ENCODE peak calls at places on chromosomes 13 and 19, in eight cellular contexts. B is activated naive CD8-positive, alpha-beta T cell treated with anti-CD3 and anti-CD28 coated beads, Interleukin-2, amount 50 U/mL, for 16 hours; Z is stimulated activated CD8-positive, alpha-beta memory T cell treated with anti-CD3 and anti-CD28 coated beads, Interleukin-12 subunit alpha, Interleukin-12 subunit beta, amount 100 ng/mL, for 4 hours; L is hepatic stellate cell; W is CD8-positive, alpha-beta T cell; M is AML-193; R is fibroblast of lung; T is bronchial epithelial cell. V is an unnamed sample.
A peak's percentile ranks its signal among the peaks of the same experiment; 100 is the strongest.

GRCh38 chr19:44943801-44944249 is 1.8 kb downstream of the APOC4 start:
- DNase-seq in B (no peak), Z (no peak), L (no peak), W (no peak), M (peak; percentile 85), R (no peak), T (no peak), V (peak; percentile 72)

GRCh38 chr13:19794552-19795143 is 11.9 kb upstream of the PSPC1 start:
- DNase-seq in B (no peak), Z (no peak), L (no peak), W (no peak), M (no peak), R (no peak), T (peak; percentile 91), V (no peak)

GRCh38 chr13:25632166-25632888 is 260.6 kb downstream of the ATP8A2 start:
- DNase-seq in B (no peak), Z (no peak), L (no peak), W (no peak), M (no peak), R (no peak), T (no peak), V (no peak)

GRCh38 chr13:91101436-91101835 is 246.1 kb upstream of the MIR17HG start:
- DNase-seq in B (no peak), Z (no peak), L (no peak), W (no peak), M (no peak), R (no peak), T (no peak), V (no peak)

GRCh38 chr13:49524740-49525501 is 29.2 kb downstream of the PHF11 start:
- DNase-seq in B (no peak), Z (no peak), L (no peak), W (no peak), M (no peak), R (no peak), T (peak; percentile 10), V (no peak)

GRCh38 chr13:38849316-38849715 is 141.3 kb downstream of the STOML3 start:
- DNase-seq in B (no peak), Z (no peak), L (no peak), W (no peak), M (no peak), R (no peak), T (peak; percentile 59), V (no peak)

GRCh38 chr19:2933490-2933910 is 11.3 kb downstream of the ZNF77 start:
- DNase-seq in B (no peak), Z (no peak), L (no peak), W (no peak), M (no peak), R (no peak), T (no peak), V (no peak)

GRCh38 chr13:112968380-112968909 is 569 bp upstream of the MCF2L start:
- DNase-seq in B (no peak), Z (peak; percentile 10), L (no peak), W (peak; percentile 19), M (no peak), R (no peak), T (no peak), V (peak; percentile 42)

GRCh38 chr19:17202249-17202648 is 12.9 kb upstream of the USE1 start:
- DNase-seq in B (no peak), Z (no peak), L (no peak), W (no peak), M (no peak), R (no peak), T (peak; percentile 46), V (no peak)

GRCh38 chr13:112452380-112453206 is 76.4 kb downstream of the SPACA7 start:
- DNase-seq in B (no peak), Z (no peak), L (no peak), W (no peak), M (no peak), R (no peak), T (no peak), V (no peak)

GRCh38 chr19:18995804-18996241 is 37.5 kb downstream of the SUGP2 start:
- DNase-seq in B (no peak), Z (no peak), L (peak; percentile 98), W (no peak), M (peak; percentile 72), R (peak; percentile 93), T (peak; percentile 64), V (peak; percentile 5)

GRCh38 chr13:52851153-52851962 is 2.9 kb upstream of the PCDH8 start:
- DNase-seq in B (no peak), Z (no peak), L (peak; percentile 36), W (no peak), M (no peak), R (peak; percentile 7), T (no peak), V (peak; percentile 31)

GRCh38 chr19:10116085-10116865 is 3.4 kb downstream of the EIF3G start:
- DNase-seq in B (no peak), Z (no peak), L (no peak), W (no peak), M (no peak), R (no peak), T (no peak), V (no peak)

GRCh38 chr13:33183431-33184130 is 102.0 kb downstream of the STARD13 start:
- DNase-seq in B (no peak), Z (no peak), L (no peak), W (no peak), M (no peak), R (peak; percentile 88), T (no peak), V (no peak)

GRCh38 chr13:108915095-108915633 is 285.8 kb downstream of the MYO16 start:
- DNase-seq in B (no peak), Z (no peak), L (no peak), W (no peak), M (peak; percentile 28), R (peak; percentile 35), T (peak; percentile 34), V (no peak)

GRCh38 chr13:102970542-102970941 is 95.7 kb downstream of the SLC10A2 start:
- DNase-seq in B (no peak), Z (no peak), L (no peak), W (no peak), M (no peak), R (no peak), T (no peak), V (no peak)

GRCh38 chr13:105972306-105972721 is 563.1 kb downstream of the EFNB2 start:
- DNase-seq in B (no peak), Z (no peak), L (no peak), W (no peak), M (no peak), R (no peak), T (no peak), V (no peak)

GRCh38 chr13:36275190-36276002 is 22.2 kb downstream of the CCDC169 start:
- DNase-seq in B (no peak), Z (no peak), L (peak; percentile 21), W (no peak), M (peak; percentile 83), R (peak; percentile 84), T (peak; percentile 59), V (no peak)

GRCh38 chr13:99979453-99980200 is 2.0 kb upstream of the ZIC2 start:
- DNase-seq in B (no peak), Z (no peak), L (no peak), W (no peak), M (no peak), R (no peak), T (no peak), V (no peak)

GRCh38 chr19:48319647-48320537 is 5.5 kb upstream of the EMP3 start:
- DNase-seq in B (peak; percentile 47), Z (peak; percentile 59), L (peak; percentile 82), W (peak; percentile 71), M (peak; percentile 34), R (peak; percentile 65), T (peak; percentile 58), V (peak; percentile 58)

V was measured in stimulated activated naive B cell treated with anti-CD40 and anti-IgM and Interleukin-4, amounts not matched to agents 10 μg/mL and 1 μg/mL and 100 μg/mL, for 72 hours.